ENCODE peak calls at places on chromosomes 5 and 9, in six cellular contexts. G is OCI-LY7, C is endothelial cell, R is endodermal cell, B is heart right ventricle, N is Calu3. P is an unnamed sample.

GRCh38 chr5:135534609-135535419 is 950 bp downstream of the NEUROG1 start:
- DNase-seq in G (no peak), C (peak), R (peak), B (no peak), N (no peak), P (no peak)

GRCh38 chr9:36748322-36748899 is 175.7 kb downstream of the MELK start:
- DNase-seq in G (peak), C (peak), R (peak), B (peak), N (no peak), P (no peak)

GRCh38 chr9:93119953-93120845 is 13.9 kb downstream of the NINJ1 start:
- DNase-seq in G (peak), C (no peak), R (peak), B (peak), N (peak), P (peak)

GRCh38 chr5:96901841-96902240 is 25.5 kb downstream of the ERAP2 start:
- DNase-seq in G (no peak), C (no peak), R (no peak), B (no peak), N (no peak), P (no peak)

GRCh38 chr5:67774796-67775195 is 440.8 kb upstream of the PIK3R1 start:
- DNase-seq in G (no peak), C (no peak), R (no peak), B (no peak), N (no peak), P (no peak)

GRCh38 chr9:99860266-99860665 is 38.6 kb downstream of the NR4A3 start:
- DNase-seq in G (no peak), C (no peak), R (no peak), B (no peak), N (no peak), P (no peak)

GRCh38 chr9:126156898-126157297 is 169.7 kb upstream of the MVB12B start:
- DNase-seq in G (no peak), C (no peak), R (no peak), B (no peak), N (no peak), P (no peak)

GRCh38 chr5:91438871-91439270 is 55.8 kb upstream of the ARRDC3 start:
- DNase-seq in G (no peak), C (no peak), R (peak), B (no peak), N (peak), P (no peak)

GRCh38 chr5:13632676-13633075 is 311.8 kb downstream of the DNAH5 start:
- DNase-seq in G (no peak), C (no peak), R (no peak), B (no peak), N (no peak), P (no peak)

GRCh38 chr5:104241051-104241450 is 678.5 kb upstream of the NUDT12 start:
- DNase-seq in G (no peak), C (no peak), R (peak), B (no peak), N (no peak), P (no peak)

GRCh38 chr9:86700601-86701000 is 246.7 kb downstream of the GAS1 start:
- DNase-seq in G (no peak), C (no peak), R (no peak), B (peak), N (no peak), P (no peak)

GRCh38 chr9:70442328-70442848 is 27.9 kb upstream of the KLF9 start:
- DNase-seq in G (no peak), C (no peak), R (no peak), B (no peak), N (no peak), P (no peak)

GRCh38 chr9:128245293-128246151 is 30.3 kb downstream of the GOLGA2 start:
- DNase-seq in G (no peak), C (peak), R (peak), B (peak), N (no peak), P (no peak)

GRCh38 chr5:126912607-126913006 is 117.8 kb downstream of the MARCHF3 start:
- DNase-seq in G (no peak), C (no peak), R (no peak), B (no peak), N (no peak), P (no peak)

GRCh38 chr5:140220032-140220697 is 45.2 kb downstream of the CYSTM1 start:
- DNase-seq in G (no peak), C (no peak), R (no peak), B (no peak), N (no peak), P (no peak)

GRCh38 chr5:34524123-34524522 is 132.0 kb upstream of the RAI14 start:
- DNase-seq in G (no peak), C (no peak), R (no peak), B (no peak), N (peak), P (no peak)

DNA sequence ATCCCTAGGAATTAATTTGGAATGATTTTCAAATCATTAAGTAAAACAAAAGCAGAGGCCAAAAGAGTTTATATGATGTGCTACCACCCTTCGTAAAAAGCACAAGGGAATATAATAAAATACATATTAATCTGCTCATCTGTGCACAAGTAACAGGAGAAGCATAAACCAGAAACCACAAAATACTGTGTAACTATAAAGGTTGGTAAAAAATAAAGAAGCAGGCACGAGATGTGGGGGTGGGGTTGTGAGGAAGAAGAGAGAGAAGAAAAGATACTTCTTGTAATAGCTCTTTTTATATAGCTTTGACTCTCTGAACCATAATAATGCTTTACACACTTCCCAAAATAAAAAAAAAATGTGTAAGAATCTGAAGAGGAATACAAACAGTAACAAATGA is 214.9 kb upstream of the EFNA5 start:
- DNase-seq in G (no peak), C (no peak), R (no peak), B (no peak), N (no peak), P (no peak)
- TF ChIP-seq CTCF in G (no peak), C (no peak), R (no peak), B (no peak), N (no peak), P (no peak)

DNA sequence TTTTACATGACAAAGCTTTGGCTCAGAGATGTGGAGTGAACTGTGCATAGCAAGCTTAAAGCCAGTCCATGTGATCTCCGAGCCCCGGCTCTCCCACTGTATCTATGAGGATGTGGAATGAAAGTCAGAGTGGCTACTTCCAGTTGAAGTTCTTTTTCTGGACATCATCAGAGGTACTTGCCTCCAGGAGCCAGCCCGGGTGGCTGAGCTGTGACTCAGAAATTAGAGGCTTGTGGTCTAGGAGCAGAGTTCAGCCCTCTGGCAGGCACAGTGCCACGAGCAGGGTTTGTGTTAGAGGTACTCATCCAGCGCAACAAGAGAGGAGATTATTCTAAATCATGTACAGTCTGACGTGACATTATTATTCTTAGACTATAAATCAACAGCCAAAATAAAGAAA is 322.5 kb downstream of the CDK5RAP2 start:
- DNase-seq in G (no peak), C (no peak), R (no peak), B (no peak), N (no peak), P (no peak)
- TF ChIP-seq CTCF in G (no peak), C (no peak), R (no peak), B (no peak), N (no peak), P (no peak)

DNA sequence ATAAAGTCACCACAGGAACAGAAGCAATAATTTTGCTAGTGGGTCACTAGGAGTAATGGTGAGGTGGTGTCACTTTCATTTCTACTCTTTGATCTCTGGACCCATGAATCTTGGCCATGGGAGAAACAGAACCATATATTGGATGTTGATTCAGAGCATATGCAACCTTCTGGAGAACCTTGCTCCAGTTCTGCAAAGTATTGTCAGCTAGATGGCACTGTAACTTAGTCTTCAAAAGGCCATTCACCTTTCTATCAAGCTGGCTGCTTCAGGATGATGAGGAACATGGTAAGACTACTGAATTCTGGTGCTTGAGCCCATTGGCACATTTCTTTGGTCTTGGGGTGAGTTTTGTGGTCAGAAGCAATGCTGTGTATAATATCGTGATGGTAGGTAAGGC is 129.1 kb upstream of the FBN2 start:
- DNase-seq in G (no peak), C (no peak), R (no peak), B (no peak), N (no peak), P (no peak)
- TF ChIP-seq CTCF in G (peak), C (no peak), R (peak), B (no peak), N (no peak), P (peak)

DNA sequence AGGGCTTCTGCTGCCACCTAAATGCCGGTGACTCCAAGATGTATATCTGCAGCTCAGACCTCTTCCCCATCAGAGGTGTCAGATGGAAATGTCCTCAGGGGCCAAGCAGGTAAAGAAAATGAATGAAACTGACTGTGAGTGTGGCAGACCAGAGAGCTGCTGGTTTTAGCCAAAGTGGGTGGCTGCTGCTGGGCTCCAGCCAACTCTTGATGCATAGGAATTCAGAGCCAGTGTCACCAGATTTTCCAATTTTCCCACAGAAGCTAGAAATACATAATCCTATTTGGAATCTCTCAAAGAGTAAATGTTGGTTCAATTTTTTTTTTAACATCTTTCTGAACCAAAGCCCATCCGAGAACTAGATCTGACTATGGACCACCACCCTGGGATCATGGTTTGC is 161.2 kb upstream of the SPRY4 start:
- DNase-seq in G (no peak), C (no peak), R (no peak), B (no peak), N (no peak), P (no peak)
- TF ChIP-seq CTCF in G (no peak), C (no peak), R (no peak), B (no peak), N (no peak), P (no peak)

DNA sequence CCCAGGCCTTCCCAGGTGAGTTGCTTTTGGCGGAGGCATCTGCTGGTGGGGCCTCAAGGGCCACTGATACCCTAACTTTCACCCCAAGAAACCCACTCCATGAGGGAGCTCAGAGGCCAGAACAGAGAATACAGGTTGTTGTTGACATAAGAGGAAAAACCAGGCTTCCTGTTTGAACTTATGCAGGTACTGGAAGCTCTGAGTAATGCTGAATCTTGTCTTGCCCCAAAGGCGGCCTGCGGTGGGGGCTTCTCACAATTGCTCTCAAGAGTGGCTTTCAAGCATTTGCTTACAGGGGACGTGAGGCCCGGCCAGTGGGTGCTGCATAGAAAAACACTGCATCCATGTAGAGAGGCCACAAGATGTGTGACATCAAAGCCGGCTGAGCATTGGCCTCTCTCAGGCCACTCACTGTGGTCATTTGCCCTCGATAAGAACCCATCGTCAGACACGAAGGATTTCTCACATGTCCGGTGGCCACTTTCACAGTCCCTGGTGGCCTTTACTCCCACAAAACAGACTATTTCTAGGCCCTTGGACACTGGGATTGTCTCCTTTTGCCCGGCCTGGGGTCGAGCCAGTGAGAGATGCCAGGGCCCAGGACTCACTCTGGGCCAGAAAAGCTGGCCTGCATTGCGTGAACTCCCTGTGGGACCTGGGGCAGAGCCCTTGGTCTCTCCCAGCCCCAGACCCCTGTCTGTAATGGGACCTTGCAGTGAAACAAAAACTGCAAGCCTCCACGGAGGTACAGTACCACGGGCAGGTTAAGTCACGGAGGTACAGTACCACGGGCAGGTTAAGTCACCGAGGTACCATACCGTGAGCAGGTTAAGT is 34.5 kb upstream of the TCF7 start:
- DNase-seq in G (no peak), C (no peak), R (no peak), B (no peak), N (no peak), P (no peak)
- TF ChIP-seq CTCF in G (no peak), C (no peak), R (no peak), B (no peak), N (no peak), P (no peak)

P was measured in D721Med.